ENCODE peak calls at places on chromosome 22, in ten cellular contexts. Z is mammary epithelial cell, I is H1, W is PC-9, N is PC-3, D is GM12878, E is hepatocyte, O is keratinocyte, A is astrocyte, C is GM23338. F is an unnamed sample.

GRCh38 chr22:41862530-41863266 is 29.8 kb downstream of the SREBF2 start:
- DNase-seq in Z (no peak), I (no peak), W (no peak), N (no peak), D (peak; percentile 89), E (no peak), O (no peak), A (peak; percentile 51), C (no peak), F (no peak)

GRCh38 chr22:43993072-43993760 is 30.9 kb upstream of the PARVB start:
- DNase-seq in Z (peak; percentile 11), I (peak; percentile 82), W (peak; percentile 44), N (peak; percentile 54), D (peak; percentile 5), E (peak; percentile 75), O (no peak), A (peak; percentile 16), C (peak; percentile 85), F (peak; percentile 8)

GRCh38 chr22:44787832-44788231 is 35.5 kb downstream of the ARHGAP8 start:
- DNase-seq in Z (no peak), I (no peak), W (no peak), N (no peak), D (no peak), E (no peak), O (no peak), A (no peak), C (no peak), F (no peak)

GRCh38 chr22:44182591-44183588 is 2.2 kb downstream of the PARVG start:
- DNase-seq in Z (no peak), I (no peak), W (no peak), N (no peak), D (no peak), E (no peak), O (no peak), A (no peak), C (no peak), F (no peak)

GRCh38 chr22:28911777-28912669 is 28.7 kb downstream of the ZNRF3 start:
- DNase-seq in Z (no peak), I (no peak), W (no peak), N (peak; percentile 6), D (no peak), E (peak; percentile 58), O (no peak), A (peak; percentile 44), C (no peak), F (no peak)

GRCh38 chr22:29204617-29205183 is 996 bp upstream of the EMID1 start:
- DNase-seq in Z (no peak), I (no peak), W (no peak), N (no peak), D (no peak), E (no peak), O (no peak), A (no peak), C (no peak), F (no peak)

GRCh38 chr22:29827091-29827490 is 11.0 kb downstream of the ASCC2 start:
- DNase-seq in Z (no peak), I (no peak), W (no peak), N (no peak), D (no peak), E (no peak), O (no peak), A (peak; percentile 20), C (no peak), F (no peak)

GRCh38 chr22:38831166-38831945 is 12.5 kb downstream of the NPTXR start:
- DNase-seq in Z (peak; percentile 75), I (no peak), W (peak; percentile 24), N (no peak), D (no peak), E (no peak), O (no peak), A (peak; percentile 61), C (no peak), F (no peak)

GRCh38 chr22:36295247-36295646 is 42.3 kb downstream of the APOL1 start:
- DNase-seq in Z (no peak), I (no peak), W (no peak), N (no peak), D (no peak), E (no peak), O (no peak), A (no peak), C (no peak), F (no peak)

GRCh38 chr22:36294801-36295200 is 41.9 kb downstream of the APOL1 start:
- DNase-seq in Z (no peak), I (no peak), W (no peak), N (no peak), D (no peak), E (no peak), O (no peak), A (no peak), C (no peak), F (no peak)

GRCh38 chr22:36292823-36293530 is 40.0 kb downstream of the APOL1 start:
- DNase-seq in Z (no peak), I (no peak), W (no peak), N (no peak), D (no peak), E (no peak), O (no peak), A (no peak), C (no peak), F (no peak)

GRCh38 chr22:36294293-36294620 is 41.3 kb downstream of the APOL1 start:
- DNase-seq in Z (no peak), I (no peak), W (no peak), N (no peak), D (no peak), E (no peak), O (no peak), A (no peak), C (no peak), F (no peak)

GRCh38 chr22:36293606-36294292 is 40.8 kb downstream of the APOL1 start:
- DNase-seq in Z (no peak), I (no peak), W (no peak), N (no peak), D (no peak), E (no peak), O (no peak), A (no peak), C (no peak), F (no peak)
- H3K36me3 ChIP-seq in Z (peaks cover 76% of the 10 kb centered on the region), I (peaks cover 83% of the 10 kb centered on the region), W (peaks cover 77% of the 10 kb centered on the region), N (peaks cover 76% of the 10 kb centered on the region), D (peaks cover 58% of the 10 kb centered on the region), E (peaks cover 3% of the 10 kb centered on the region), O (peaks cover 71% of the 10 kb centered on the region), A (peaks cover 79% of the 10 kb centered on the region), C (peaks cover 74% of the 10 kb centered on the region), F (peaks cover 77% of the 10 kb centered on the region)

DNA sequence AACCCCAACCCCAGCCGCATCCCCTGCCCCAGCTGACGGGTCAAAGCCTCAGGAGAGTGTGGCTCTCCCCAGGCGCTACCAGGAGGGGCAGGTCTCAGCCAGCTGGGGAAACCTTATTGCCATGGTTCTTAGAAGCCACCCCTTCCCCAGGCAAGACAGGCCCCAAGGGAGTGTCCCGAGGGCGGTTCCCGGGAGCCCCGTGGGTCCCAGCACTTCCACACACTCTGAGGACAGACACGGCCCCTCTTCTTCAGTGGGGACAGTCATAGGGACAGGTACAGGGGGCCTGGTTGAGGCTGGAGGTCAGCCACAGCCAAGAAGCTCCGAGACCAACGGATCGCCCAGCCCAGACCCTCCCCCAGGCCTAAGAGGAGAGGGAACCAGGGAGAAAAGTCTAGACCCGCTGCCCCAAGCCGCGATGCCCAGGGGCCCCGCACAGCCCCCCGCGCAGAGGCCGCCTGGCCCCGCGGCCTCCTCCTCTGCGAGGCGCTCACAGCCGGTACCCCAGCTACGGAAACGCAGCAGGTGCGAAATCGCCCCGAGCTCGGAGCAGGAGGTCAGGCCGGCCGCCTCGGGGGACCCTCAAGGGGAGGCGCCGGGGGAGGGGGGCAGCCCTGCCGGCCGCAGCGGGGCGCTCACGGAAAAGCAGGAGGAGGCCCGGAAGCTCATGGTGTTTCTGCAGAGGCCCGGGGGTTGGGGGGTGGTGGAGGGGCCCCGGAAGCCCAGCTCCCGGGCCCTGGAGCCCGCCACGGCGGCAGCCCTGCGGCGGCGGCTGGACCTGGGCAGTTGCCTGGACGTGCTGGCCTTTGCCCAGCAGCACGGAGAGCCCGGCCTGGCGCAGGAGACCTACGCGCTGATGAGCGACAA is 2.6 kb downstream of the KLHDC7B start:
- DNase-seq in Z (no peak), I (peak; percentile 61), W (no peak), N (no peak), D (no peak), E (no peak), O (no peak), A (no peak), C (no peak), F (no peak)
- TF ChIP-seq EZH2 in Z (no peak), I (no peak), W (no peak), N (no peak), D (no peak), E (no peak), O (no peak), A (peak; percentile 77), C (peak; percentile 42), F (no peak)

DNA sequence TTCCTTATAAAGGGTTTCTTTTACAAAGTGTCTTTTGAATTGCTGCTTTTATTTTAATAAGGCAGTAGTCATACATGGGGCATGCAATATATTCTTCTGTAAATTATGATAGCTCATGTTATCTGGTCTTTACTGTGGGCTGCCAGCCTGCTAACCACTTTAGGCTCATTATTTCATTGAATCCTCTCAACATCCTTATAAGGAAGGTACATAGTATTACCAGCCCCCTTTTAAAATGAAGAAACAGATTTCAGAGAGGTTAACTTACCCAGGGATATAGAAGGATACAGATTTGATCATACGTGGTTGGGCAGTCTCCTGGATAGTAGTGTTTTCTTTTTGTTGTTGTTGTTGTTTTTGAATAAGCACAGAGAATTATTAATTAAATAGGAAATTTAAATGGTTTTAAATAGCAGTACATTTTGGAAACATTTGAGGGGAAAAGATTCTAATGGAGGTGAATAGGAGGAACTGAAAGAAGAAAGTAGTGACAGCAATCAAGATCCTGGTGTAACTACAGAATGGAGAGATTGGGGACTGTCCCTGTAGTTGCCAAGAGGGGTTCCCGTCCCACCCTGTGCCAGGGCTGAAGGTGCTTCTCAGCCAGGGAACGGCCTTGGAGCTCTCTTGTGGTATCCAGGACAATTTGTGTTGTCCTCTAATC is 21.0 kb downstream of the SPECC1L start:
- DNase-seq in Z (no peak), I (no peak), W (no peak), N (no peak), D (no peak), E (no peak), O (no peak), A (no peak), C (no peak), F (no peak)
- H3K27ac ChIP-seq in Z (no peak overlapping the region), I (no peak overlapping the region), W (no peak overlapping the region), N (no peak overlapping the region), D (peak overlapping the region; percentile 50), E (peak overlapping the region; percentile 42), O (no peak overlapping the region), A (no peak overlapping the region), C (no peak overlapping the region), F (peak overlapping the region; percentile 5)

GRCh38 chr22:18974477-18975180 is 38.5 kb upstream of the PRODH start:
- DNase-seq in Z (no peak), I (no peak), W (no peak), N (no peak), D (no peak), E (no peak), O (no peak), A (no peak), C (no peak), F (no peak)

GRCh38 chr22:18975434-18976196 is 39.5 kb upstream of the PRODH start:
- DNase-seq in Z (no peak), I (no peak), W (no peak), N (no peak), D (no peak), E (no peak), O (no peak), A (no peak), C (no peak), F (no peak)

GRCh38 chr22:18971321-18971751 is 35.2 kb upstream of the PRODH start:
- DNase-seq in Z (no peak), I (no peak), W (no peak), N (no peak), D (no peak), E (no peak), O (no peak), A (no peak), C (no peak), F (no peak)

GRCh38 chr22:18970948-18971315 is 34.8 kb upstream of the PRODH start:
- DNase-seq in Z (no peak), I (no peak), W (no peak), N (no peak), D (no peak), E (no peak), O (no peak), A (no peak), C (peak; percentile 57), F (no peak)

GRCh38 chr22:18973264-18974031 is 37.4 kb upstream of the PRODH start:
- DNase-seq in Z (no peak), I (no peak), W (no peak), N (no peak), D (no peak), E (no peak), O (no peak), A (no peak), C (no peak), F (no peak)
- H3K36me3 ChIP-seq in Z (no peaks in the 10 kb centered on the region), I (no peaks in the 10 kb centered on the region), W (no peaks in the 10 kb centered on the region), N (no peaks in the 10 kb centered on the region), D (no peaks in the 10 kb centered on the region), E (no peaks in the 10 kb centered on the region), O (no peaks in the 10 kb centered on the region), A (no peaks in the 10 kb centered on the region), C (no peaks in the 10 kb centered on the region), F (no peaks in the 10 kb centered on the region)

F was measured in SK-N-MC.